ENCODE peak calls at places on chromosomes 3 and 15, in ten cellular contexts. H is astrocyte, I is pancreas, Y is mesendoderm, M is adipocyte, W is lower leg skin, Z is HCT116, U is astrocyte of the cerebellum, J is OCI-LY7, S is small intestine. N is an unnamed sample.

GRCh38 chr3:50912746-50913145 is 238.0 kb downstream of the DOCK3 start:
- DNase-seq in S (no peak), U (no peak), H (no peak), M (no peak), I (no peak), Z (no peak), Y (peak; percentile 17), J (no peak), W (no peak), N (no peak)

GRCh38 chr3:117669761-117670160 is 960.2 kb downstream of the TUSC7 start:
- DNase-seq in U (no peak), W (no peak), S (no peak), Y (no peak), Z (no peak), M (no peak), I (no peak), J (no peak), H (no peak), N (no peak)

GRCh38 chr3:46461971-46462910 is 2.5 kb downstream of the LTF start:
- DNase-seq in Y (peak; percentile 66), W (no peak), U (no peak), J (no peak), Z (no peak), I (no peak), M (peak; percentile 16), S (no peak), H (no peak), N (no peak)

GRCh38 chr15:63329567-63330350 is 51.9 kb downstream of the CA12 start:
- DNase-seq in Y (no peak), J (no peak), M (no peak), Z (no peak), H (no peak), S (no peak), U (no peak), I (no peak), W (no peak), N (no peak)

GRCh38 chr15:52746162-52746721 is 43.9 kb downstream of the ONECUT1 start:
- DNase-seq in W (no peak), J (no peak), I (no peak), Z (no peak), S (no peak), H (no peak), M (no peak), U (no peak), Y (no peak), N (no peak)

GRCh38 chr15:42908538-42908937 is 12.0 kb downstream of the TTBK2 start:
- DNase-seq in W (no peak), U (no peak), I (no peak), S (no peak), Y (no peak), M (no peak), H (no peak), J (no peak), Z (no peak), N (no peak)

GRCh38 chr15:62186578-62186977 is 21.5 kb upstream of the C2CD4B start:
- DNase-seq in S (no peak), Y (no peak), I (no peak), J (no peak), U (no peak), Z (no peak), M (no peak), H (no peak), W (no peak), N (no peak)

GRCh38 chr3:195468391-195468776 is 25.6 kb upstream of the ACAP2 start:
- DNase-seq in Y (no peak), S (no peak), Z (no peak), H (no peak), W (no peak), I (no peak), U (no peak), J (no peak), M (no peak), N (no peak)

GRCh38 chr15:68640791-68641331 is 62.1 kb downstream of the CORO2B start:
- DNase-seq in I (no peak), J (no peak), U (no peak), Z (no peak), W (no peak), M (no peak), Y (no peak), H (no peak), S (no peak), N (no peak)
- H3K4me3 ChIP-seq in I (no peak overlapping the region), J (no peak overlapping the region), U (no peak overlapping the region), Z (no peak overlapping the region), W (no peak overlapping the region), M (no peak overlapping the region), Y (no peak overlapping the region), H (no peak overlapping the region), S (no peak overlapping the region), N (no peak overlapping the region)

GRCh38 chr3:128498901-128499530 is 6.0 kb upstream of the GATA2 start:
- DNase-seq in W (no peak), S (no peak), Z (no peak), J (no peak), H (no peak), M (no peak), U (no peak), I (no peak), Y (no peak), N (no peak)

GRCh38 chr3:128498127-128498626 is 5.2 kb upstream of the GATA2 start:
- DNase-seq in H (no peak), U (no peak), Z (no peak), I (no peak), M (no peak), Y (no peak), S (no peak), J (no peak), W (no peak), N (no peak)

GRCh38 chr3:128496019-128496601 is 3.1 kb upstream of the GATA2 start:
- DNase-seq in H (no peak), S (no peak), J (no peak), U (no peak), Z (no peak), I (no peak), M (no peak), Y (no peak), W (no peak), N (no peak)

GRCh38 chr3:128496602-128497304 is 3.8 kb upstream of the GATA2 start:
- DNase-seq in W (no peak), U (no peak), M (no peak), I (no peak), Y (peak; percentile 60), S (no peak), Z (no peak), H (no peak), J (no peak), N (peak; percentile 58)

DNA sequence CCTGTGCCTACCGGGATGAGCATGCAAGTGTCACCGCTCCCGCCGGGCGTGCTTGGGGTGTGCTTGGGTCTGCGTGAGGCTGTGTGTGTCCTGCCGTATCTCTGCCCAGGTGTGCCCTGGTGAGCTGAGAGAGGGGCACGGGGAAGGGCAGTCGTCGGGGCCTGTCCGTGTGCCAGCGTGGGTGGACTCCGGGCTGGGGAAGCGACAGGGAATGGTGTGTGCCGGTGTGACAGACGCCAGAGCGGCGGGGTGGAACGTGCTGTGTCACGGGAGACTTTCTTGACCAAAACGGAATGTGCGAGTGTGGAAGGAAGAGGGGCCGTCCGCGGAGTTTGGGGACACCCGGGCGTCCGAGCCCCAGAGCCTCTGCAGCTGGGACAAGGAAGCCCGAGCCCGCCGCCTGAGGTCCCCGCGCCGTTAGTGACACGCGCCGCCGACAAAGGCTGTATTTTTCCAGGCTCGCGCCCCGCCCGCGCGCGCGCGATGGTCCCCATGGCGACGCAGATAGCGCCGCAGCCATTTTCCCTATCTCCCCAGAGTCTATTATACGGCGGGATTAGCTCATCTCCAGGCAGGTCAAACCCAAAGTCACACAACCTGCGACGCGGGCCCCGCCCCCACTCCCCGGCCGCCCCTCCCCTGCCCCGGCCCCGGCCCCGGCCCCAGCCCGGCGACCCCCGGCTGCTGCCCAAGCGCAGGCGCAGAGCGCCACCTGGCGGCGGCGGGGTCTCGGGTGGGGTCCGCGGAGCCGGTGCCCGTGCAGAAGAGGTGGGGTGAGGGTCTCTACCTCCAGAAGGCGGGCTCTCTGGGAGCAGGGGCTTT is 4.5 kb upstream of the GATA2 start:
- DNase-seq in Z (no peak), U (no peak), J (peak; percentile 61), S (peak; percentile 47), H (no peak), Y (peak; percentile 95), I (peak; percentile 71), M (peak; percentile 83), W (peak; percentile 49), N (no peak)
- H3K4me3 ChIP-seq in Z (no peak overlapping the region), U (peak overlapping the region; percentile 51), J (peak overlapping the region; percentile 49), S (peak overlapping the region; percentile 50), H (peak overlapping the region; percentile 57), Y (no peak overlapping the region), I (peak overlapping the region; percentile 18), M (peak overlapping the region; percentile 80), W (peak overlapping the region; percentile 10), N (peak overlapping the region; percentile 58)

DNA sequence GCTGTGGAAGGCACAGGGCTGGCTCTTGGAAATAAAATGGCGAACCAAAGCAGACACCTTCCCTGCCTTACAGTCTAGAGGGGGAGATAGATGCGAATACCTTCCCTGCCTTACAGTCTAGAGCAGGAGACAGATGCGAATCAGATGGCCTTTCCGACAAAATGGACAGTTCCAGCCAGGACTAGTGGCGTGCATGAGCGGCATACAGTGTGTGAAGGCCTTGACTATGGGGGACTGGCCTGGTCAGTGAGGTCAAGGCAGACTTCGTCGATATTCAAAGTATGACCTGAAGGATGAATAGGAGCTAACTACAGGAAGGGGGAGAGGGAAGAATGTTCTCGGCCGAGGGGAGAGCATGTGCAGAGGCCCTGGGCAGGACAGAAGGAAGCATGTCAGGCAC is 143.3 kb upstream of the TLE3 start:
- DNase-seq in Z (no peak), Y (no peak), S (no peak), H (no peak), I (no peak), M (no peak), U (no peak), W (no peak), J (no peak), N (no peak)
- H3K4me3 ChIP-seq in Z (no peak overlapping the region), Y (no peak overlapping the region), S (no peak overlapping the region), H (no peak overlapping the region), I (no peak overlapping the region), M (no peak overlapping the region), U (no peak overlapping the region), W (no peak overlapping the region), J (no peak overlapping the region), N (no peak overlapping the region)

GRCh38 chr3:55488398-55489055 is 1.4 kb upstream of the WNT5A start:
- DNase-seq in I (peak; percentile 66), M (peak; percentile 93), Z (no peak), S (peak; percentile 22), H (peak; percentile 75), J (peak; percentile 77), U (peak; percentile 77), W (no peak), Y (peak; percentile 75), N (peak; percentile 90)

GRCh38 chr3:55491296-55491816 is 4.2 kb upstream of the WNT5A start:
- DNase-seq in M (no peak), I (no peak), Y (no peak), H (peak; percentile 96), Z (no peak), W (no peak), S (no peak), J (no peak), U (peak; percentile 87), N (peak; percentile 82)

GRCh38 chr3:55492976-55493375 is 5.9 kb upstream of the WNT5A start:
- DNase-seq in Z (no peak), S (no peak), I (no peak), Y (no peak), J (no peak), W (no peak), H (no peak), U (no peak), M (no peak), N (no peak)

GRCh38 chr3:55489804-55490132 is 2.7 kb upstream of the WNT5A start:
- DNase-seq in U (no peak), I (no peak), M (no peak), W (no peak), J (no peak), Z (no peak), Y (peak; percentile 76), H (no peak), S (no peak), N (no peak)

DNA sequence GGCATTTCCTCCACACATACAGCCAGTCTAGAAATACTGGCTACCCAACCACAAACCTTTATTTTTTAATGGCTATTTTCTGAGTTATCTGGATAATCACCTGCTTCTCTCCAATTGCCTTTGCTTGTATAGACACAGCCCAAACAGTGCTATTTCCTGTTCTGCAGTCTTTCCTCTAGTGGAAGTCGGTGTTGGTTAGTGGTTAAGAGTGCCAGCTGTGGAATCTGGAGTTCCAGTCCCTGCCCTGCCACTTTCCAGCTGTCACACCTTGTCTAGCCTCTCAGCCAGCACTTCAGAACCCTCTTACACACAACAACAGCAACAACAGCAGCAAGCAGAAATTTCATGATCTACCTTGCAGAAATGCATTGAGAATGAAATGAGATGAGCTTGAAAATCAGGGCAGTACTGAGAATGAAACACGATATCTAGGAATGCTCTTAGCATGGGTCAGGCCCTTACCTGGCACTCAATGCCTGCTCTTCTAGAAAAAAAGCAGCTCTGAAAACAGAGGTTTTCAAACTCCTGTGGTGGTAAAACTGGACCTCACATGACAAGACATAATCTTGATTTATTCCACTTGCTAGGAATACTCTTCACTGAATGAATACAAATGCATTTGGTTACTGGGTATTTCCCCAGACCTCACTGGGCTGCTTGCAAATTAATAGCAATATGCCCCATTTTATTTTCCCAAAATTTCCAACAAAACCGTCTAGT is 3.2 kb upstream of the WNT5A start:
- DNase-seq in Y (peak; percentile 18), U (no peak), I (no peak), Z (no peak), J (peak; percentile 11), M (no peak), S (no peak), H (no peak), W (no peak), N (no peak)
- H3K4me3 ChIP-seq in Y (no peak overlapping the region), U (peak overlapping the region; percentile 83), I (no peak overlapping the region), Z (no peak overlapping the region), J (no peak overlapping the region), M (no peak overlapping the region), S (no peak overlapping the region), H (no peak overlapping the region), W (no peak overlapping the region), N (no peak overlapping the region)